ENCODE peak calls at places on chromosome X, in seven cellular contexts. F is neural progenitor cell, N is mammary epithelial cell, G is H9, R is PC-9, Q is GM23338, Z is HCT116. C is an unnamed sample.

GRCh38 chrX:133698298-133698697 is 283.0 kb upstream of the GPC4 start:
- DNase-seq in R (no peak), Q (peak; percentile 29), G (no peak), N (no peak), F (no peak), Z (no peak), C (peak; percentile 33)

GRCh38 chrX:110055616-110056015 is 52.7 kb downstream of the TMEM164 start:
- DNase-seq in Z (no peak), F (no peak), Q (no peak), R (no peak), N (no peak), G (no peak), C (no peak)

GRCh38 chrX:119694601-119695534 is 1.9 kb upstream of the SEPTIN6 start:
- DNase-seq in G (peak; percentile 60), R (no peak), Q (peak; percentile 42), F (peak; percentile 31), N (no peak), Z (no peak), C (no peak)

GRCh38 chrX:132613801-132614200 is 125.0 kb upstream of the MBNL3 start:
- DNase-seq in Q (no peak), Z (no peak), F (no peak), R (no peak), G (no peak), N (no peak), C (no peak)

GRCh38 chrX:134868766-134869495 is 121.9 kb upstream of the SMIM10 start:
- DNase-seq in F (no peak), G (no peak), Q (no peak), R (no peak), Z (no peak), N (peak; percentile 41), C (peak; percentile 89)

GRCh38 chrX:10265775-10266174 is 109.0 kb downstream of the CLCN4 start:
- DNase-seq in R (no peak), Q (no peak), Z (no peak), F (no peak), N (no peak), G (no peak), C (no peak)

GRCh38 chrX:130028196-130028595 is 45.8 kb downstream of the BCORL1 start:
- DNase-seq in Q (peak; percentile 36), F (peak; percentile 22), N (peak; percentile 3), Z (peak; percentile 3), G (no peak), R (peak; percentile 51), C (peak; percentile 50)

GRCh38 chrX:97310373-97310772 is 426.7 kb downstream of the RPA4 start:
- DNase-seq in Z (no peak), F (peak; percentile 76), N (peak; percentile 18), R (peak; percentile 46), Q (peak; percentile 87), G (peak; percentile 72), C (no peak)

GRCh38 chrX:152873361-152873760 is 24.5 kb upstream of the ZNF185 start:
- DNase-seq in Z (no peak), G (no peak), F (no peak), N (no peak), Q (no peak), R (no peak), C (no peak)

GRCh38 chrX:20523626-20524312 is 257.1 kb upstream of the RPS6KA3 start:
- DNase-seq in Q (no peak), F (no peak), Z (no peak), N (no peak), G (no peak), R (no peak), C (no peak)
- H3K4me2 ChIP-seq in Q (no peak overlapping the region), F (no peak overlapping the region), Z (no peak overlapping the region), N (no peak overlapping the region), G (no peak overlapping the region), R (no peak overlapping the region), C (no peak overlapping the region)

DNA sequence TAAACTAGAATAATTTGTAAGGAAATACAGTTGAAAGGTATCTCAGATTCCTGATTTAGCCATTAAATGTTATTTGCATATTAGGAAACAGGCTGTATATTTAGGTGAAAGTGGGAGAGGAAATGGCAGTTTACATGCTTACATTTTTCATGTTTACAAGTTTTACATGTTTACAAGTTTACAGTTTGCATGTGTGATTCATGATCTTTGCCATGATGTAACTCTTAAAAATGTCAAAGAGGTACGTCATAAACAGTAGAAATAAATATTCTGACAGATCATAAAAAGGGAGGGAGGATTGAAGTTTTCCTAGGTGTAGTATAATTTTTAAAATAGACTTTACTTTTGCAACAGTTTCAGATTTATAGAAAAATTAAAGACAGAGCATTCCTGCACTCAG is 45.7 kb downstream of the KDM6A start:
- DNase-seq in G (no peak), Z (no peak), Q (no peak), R (no peak), N (no peak), F (no peak), C (no peak)
- H4K20me1 ChIP-seq in G (no peaks in the 10 kb centered on the region), Z (peaks cover 4% of the 10 kb centered on the region), Q (no peaks in the 10 kb centered on the region), R (no peaks in the 10 kb centered on the region), N (no peaks in the 10 kb centered on the region), F (peaks cover 10% of the 10 kb centered on the region), C (peaks cover 9% of the 10 kb centered on the region)

GRCh38 chrX:13794417-13794816 is 22.5 kb downstream of the GPM6B start:
- DNase-seq in F (no peak), G (no peak), N (no peak), Z (no peak), R (no peak), Q (no peak), C (no peak)
- H3K4me2 ChIP-seq in F (no peak overlapping the region), G (no peak overlapping the region), N (no peak overlapping the region), Z (no peak overlapping the region), R (no peak overlapping the region), Q (peak overlapping the region; percentile 20), C (no peak overlapping the region)

GRCh38 chrX:72268601-72269365 is 8.3 kb downstream of the RPS4X start:
- DNase-seq in N (no peak), R (no peak), G (no peak), Q (no peak), F (no peak), Z (no peak), C (peak; percentile 75)
- H4K20me1 ChIP-seq in N (peaks cover 10% of the 10 kb centered on the region), R (peaks cover 44% of the 10 kb centered on the region), G (no peaks in the 10 kb centered on the region), Q (peaks cover 4% of the 10 kb centered on the region), F (peaks cover 24% of the 10 kb centered on the region), Z (peaks cover 4% of the 10 kb centered on the region), C (no peaks in the 10 kb centered on the region)

GRCh38 chrX:38116706-38117105 is 104.0 kb downstream of the SRPX start:
- DNase-seq in Q (no peak), N (no peak), R (no peak), Z (no peak), G (no peak), F (no peak), C (no peak)

GRCh38 chrX:38111196-38111595 is 104.8 kb downstream of the SYTL5 start:
- DNase-seq in N (no peak), R (no peak), Q (no peak), Z (no peak), G (no peak), F (no peak), C (no peak)

GRCh38 chrX:38110231-38110630 is 103.9 kb downstream of the SYTL5 start:
- DNase-seq in Z (no peak), F (no peak), Q (no peak), R (no peak), G (no peak), N (no peak), C (no peak)

GRCh38 chrX:38109042-38109904 is 102.9 kb downstream of the SYTL5 start:
- DNase-seq in Z (no peak), F (no peak), R (no peak), G (no peak), Q (no peak), N (no peak), C (no peak)

DNA sequence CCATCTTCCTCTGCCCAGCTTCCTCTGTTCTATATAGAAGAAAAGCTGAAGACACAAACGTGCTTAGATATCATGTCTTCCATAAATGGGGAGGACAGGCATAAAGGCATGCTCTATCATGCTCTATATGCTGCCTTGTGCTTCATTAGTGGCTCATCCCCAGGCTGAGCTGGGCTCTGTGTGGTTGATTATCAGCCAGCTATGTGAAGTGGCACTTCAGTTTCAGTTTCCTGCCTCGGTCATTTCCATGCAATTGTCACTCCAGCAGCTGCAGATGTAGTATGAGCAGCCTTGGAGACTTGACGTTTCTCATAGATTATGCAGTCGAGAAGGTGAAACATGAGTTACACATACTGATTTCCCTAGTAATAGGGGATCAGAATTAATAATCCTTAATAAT is 106.2 kb downstream of the SYTL5 start:
- DNase-seq in R (no peak), F (no peak), N (no peak), Q (no peak), Z (no peak), G (no peak), C (no peak)
- H3K4me2 ChIP-seq in R (no peak overlapping the region), F (no peak overlapping the region), N (no peak overlapping the region), Q (no peak overlapping the region), Z (no peak overlapping the region), G (no peak overlapping the region), C (no peak overlapping the region)

GRCh38 chrX:154027003-154027402 is 7.3 kb upstream of the IRAK1 start:
- DNase-seq in G (no peak), F (no peak), Z (no peak), R (no peak), Q (no peak), N (no peak), C (no peak)
- H4K20me1 ChIP-seq in G (peaks cover 3% of the 10 kb centered on the region), F (peaks cover 2% of the 10 kb centered on the region), Z (no peaks in the 10 kb centered on the region), R (no peaks in the 10 kb centered on the region), Q (no peaks in the 10 kb centered on the region), N (no peaks in the 10 kb centered on the region), C (no peaks in the 10 kb centered on the region)

DNA sequence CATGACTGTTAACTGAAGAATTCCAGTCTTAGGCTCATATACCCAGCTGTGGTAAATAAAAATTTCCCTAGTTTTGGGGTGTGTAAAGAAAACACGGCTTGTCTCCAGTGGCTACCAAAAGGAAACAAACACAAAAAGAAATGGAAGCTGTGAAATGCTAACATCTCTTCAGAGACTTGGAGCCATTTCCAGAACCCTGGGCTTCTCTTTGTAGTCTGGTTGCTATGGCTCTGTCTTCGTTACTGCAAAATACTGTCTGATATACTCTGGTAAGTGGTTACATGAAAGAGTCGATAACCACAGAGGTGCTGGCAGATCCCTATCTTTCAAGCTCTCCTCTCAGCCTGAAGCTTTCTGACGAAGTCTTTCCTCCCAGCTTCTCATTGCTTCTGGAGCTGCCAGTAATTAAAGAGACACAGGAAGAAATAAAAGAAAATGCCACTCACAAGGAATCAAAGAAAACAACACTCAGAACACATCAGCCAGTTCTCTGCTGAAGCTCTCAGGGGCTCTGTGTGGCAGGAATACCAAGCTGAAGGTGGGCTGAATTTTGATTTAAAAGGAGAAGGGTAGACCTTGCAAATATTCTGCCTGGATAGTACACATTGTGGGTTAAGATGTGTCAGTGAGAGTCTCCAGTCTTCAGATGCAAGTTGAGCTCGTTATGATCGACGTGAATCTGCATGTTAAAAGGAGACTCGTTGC is 107.5 kb upstream of the FAM9C start:
- DNase-seq in Z (no peak), Q (no peak), G (no peak), N (no peak), R (no peak), F (no peak), C (peak; percentile 69)
- H3K4me2 ChIP-seq in Z (no peak overlapping the region), Q (peak overlapping the region; percentile 51), G (peak overlapping the region; percentile 46), N (no peak overlapping the region), R (no peak overlapping the region), F (no peak overlapping the region), C (peak overlapping the region; percentile 61)

GRCh38 chrX:123993326-123993725 is 31.8 kb downstream of the STAG2 start:
- DNase-seq in F (no peak), Z (no peak), G (no peak), N (peak; percentile 79), R (no peak), Q (no peak), C (peak; percentile 82)
- H4K20me1 ChIP-seq in F (peaks cover 63% of the 10 kb centered on the region), Z (no peaks in the 10 kb centered on the region), G (no peaks in the 10 kb centered on the region), N (no peaks in the 10 kb centered on the region), R (peaks cover 63% of the 10 kb centered on the region), Q (peaks cover 27% of the 10 kb centered on the region), C (no peaks in the 10 kb centered on the region)

C was measured in GM23248.